ENCODE peak calls at places on chromosomes 13 and 19, in seven cellular contexts. F is NCI-H2029 treated with DMSO at 0.1 percent for 48 hours; I is NCI-H1105; Z is AG08395; U is epithelial cell of esophagus; H is germinal center; K is stimulated activated CD4-positive, alpha-beta T cell treated with anti-CD3 and anti-CD28 coated beads, Interleukin-15, amount 100 ng/mL, for 24 hours. D is an unnamed sample.
A peak's percentile ranks its signal among the peaks of the same experiment; 100 is the strongest.

GRCh38 chr19:35318679-35319448 is 10.1 kb upstream of the CD22 start:
- DNase-seq in I (no peak), F (no peak), Z (peak; percentile 93), H (no peak), K (peak; percentile 18), U (peak; percentile 69), D (no peak)

GRCh38 chr13:37889811-37890210 is 20.2 kb upstream of the TRPC4 start:
- DNase-seq in I (no peak), U (no peak), H (no peak), Z (no peak), F (no peak), K (no peak), D (no peak)

GRCh38 chr19:38228491-38229439 is 4.7 kb upstream of the DPF1 start:
- DNase-seq in F (no peak), Z (no peak), I (peak; percentile 41), K (peak; percentile 31), H (no peak), U (no peak), D (no peak)

GRCh38 chr13:27658569-27658968 is 36.9 kb downstream of the POLR1D start:
- DNase-seq in F (no peak), I (no peak), Z (peak; percentile 15), K (no peak), U (no peak), H (no peak), D (no peak)

GRCh38 chr13:100648354-100648753 is 26.2 kb downstream of the TMTC4 start:
- DNase-seq in F (no peak), U (no peak), Z (peak; percentile 6), K (no peak), I (no peak), H (no peak), D (no peak)

GRCh38 chr19:10602330-10603083 is 15.4 kb upstream of the AP1M2 start:
- DNase-seq in H (peak; percentile 97), K (peak; percentile 90), U (peak; percentile 77), I (peak; percentile 72), Z (peak; percentile 98), F (no peak), D (peak; percentile 87)

GRCh38 chr13:98731925-98732324 is 20.5 kb downstream of the SLC15A1 start:
- DNase-seq in H (no peak), I (no peak), Z (no peak), F (no peak), K (no peak), U (no peak), D (no peak)

GRCh38 chr19:55112781-55113569 is 4.5 kb downstream of the PPP1R12C start:
- DNase-seq in U (no peak), I (no peak), F (no peak), Z (no peak), K (no peak), H (peak; percentile 84), D (peak; percentile 58)

GRCh38 chr13:49641810-49642291 is 13.5 kb downstream of the ARL11 start:
- DNase-seq in U (peak; percentile 80), Z (peak; percentile 82), I (no peak), H (no peak), K (no peak), F (no peak), D (no peak)

D was measured in GM12865.